ENCODE peak calls at places on chromosomes 4 and X, in nine cellular contexts. One of them, this sample, is unnamed.

GRCh38 chrX:24371391-24371972 is 11.0 kb downstream of the SUPT20HL1 start:
- DNase-seq in GM12865: peak
- DNase-seq in heart left ventricle: peak
- DNase-seq in fibroblast of lung: peak
- DNase-seq in GM06990: peak
- DNase-seq in OCI-LY7: peak
- DNase-seq in endodermal cell: peak
- DNase-seq in epithelial cell of esophagus: peak
- DNase-seq in HFF-Myc: peak
- DNase-seq in this sample: peak

GRCh38 chrX:101385795-101386541 is at the start of gene BTK:
- DNase-seq in GM12865: peak
- DNase-seq in heart left ventricle: no peak
- DNase-seq in fibroblast of lung: no peak
- DNase-seq in GM06990: peak
- DNase-seq in OCI-LY7: peak
- DNase-seq in endodermal cell: no peak
- DNase-seq in epithelial cell of esophagus: no peak
- DNase-seq in HFF-Myc: no peak
- DNase-seq in this sample: no peak

GRCh38 chr4:92100980-92101379 is 202.8 kb upstream of the GRID2 start:
- DNase-seq in GM12865: no peak
- DNase-seq in heart left ventricle: no peak
- DNase-seq in fibroblast of lung: no peak
- DNase-seq in GM06990: no peak
- DNase-seq in OCI-LY7: no peak
- DNase-seq in endodermal cell: no peak
- DNase-seq in epithelial cell of esophagus: peak
- DNase-seq in HFF-Myc: no peak
- DNase-seq in this sample: no peak

GRCh38 chr4:72319596-72319995 is 249.4 kb downstream of the ADAMTS3 start:
- DNase-seq in GM12865: peak
- DNase-seq in heart left ventricle: no peak
- DNase-seq in fibroblast of lung: no peak
- DNase-seq in GM06990: no peak
- DNase-seq in OCI-LY7: no peak
- DNase-seq in endodermal cell: no peak
- DNase-seq in epithelial cell of esophagus: peak
- DNase-seq in HFF-Myc: no peak
- DNase-seq in this sample: peak

GRCh38 chrX:49058794-49059193 is at the start of gene CCDC120:
- DNase-seq in GM12865: no peak
- DNase-seq in heart left ventricle: no peak
- DNase-seq in fibroblast of lung: no peak
- DNase-seq in GM06990: no peak
- DNase-seq in OCI-LY7: no peak
- DNase-seq in endodermal cell: peak
- DNase-seq in epithelial cell of esophagus: peak
- DNase-seq in HFF-Myc: no peak
- DNase-seq in this sample: no peak

GRCh38 chr4:157005193-157005592 is 33.6 kb upstream of the PDGFC start:
- DNase-seq in GM12865: no peak
- DNase-seq in heart left ventricle: no peak
- DNase-seq in fibroblast of lung: no peak
- DNase-seq in GM06990: no peak
- DNase-seq in OCI-LY7: no peak
- DNase-seq in endodermal cell: no peak
- DNase-seq in epithelial cell of esophagus: no peak
- DNase-seq in HFF-Myc: no peak
- DNase-seq in this sample: no peak

GRCh38 chr4:140156529-140157171 is 2.7 kb upstream of the MAML3 start:
- DNase-seq in GM12865: peak
- DNase-seq in heart left ventricle: no peak
- DNase-seq in fibroblast of lung: no peak
- DNase-seq in GM06990: peak
- DNase-seq in OCI-LY7: peak
- DNase-seq in endodermal cell: no peak
- DNase-seq in epithelial cell of esophagus: no peak
- DNase-seq in HFF-Myc: no peak
- DNase-seq in this sample: no peak

GRCh38 chr4:16969696-16970135 is 71.3 kb upstream of the LDB2 start:
- DNase-seq in GM12865: no peak
- DNase-seq in heart left ventricle: no peak
- DNase-seq in fibroblast of lung: peak
- DNase-seq in GM06990: no peak
- DNase-seq in OCI-LY7: no peak
- DNase-seq in endodermal cell: no peak
- DNase-seq in epithelial cell of esophagus: peak
- DNase-seq in HFF-Myc: peak
- DNase-seq in this sample: peak

GRCh38 chrX:125757794-125758564 is 408.1 kb downstream of the DCAF12L2 start:
- DNase-seq in GM12865: no peak
- DNase-seq in heart left ventricle: peak
- DNase-seq in fibroblast of lung: no peak
- DNase-seq in GM06990: no peak
- DNase-seq in OCI-LY7: no peak
- DNase-seq in endodermal cell: no peak
- DNase-seq in epithelial cell of esophagus: no peak
- DNase-seq in HFF-Myc: no peak
- DNase-seq in this sample: no peak

GRCh38 chrX:15310117-15310516 is 5.3 kb downstream of the ASB11 start:
- DNase-seq in GM12865: no peak
- DNase-seq in heart left ventricle: peak
- DNase-seq in fibroblast of lung: peak
- DNase-seq in GM06990: no peak
- DNase-seq in OCI-LY7: no peak
- DNase-seq in endodermal cell: no peak
- DNase-seq in epithelial cell of esophagus: peak
- DNase-seq in HFF-Myc: no peak
- DNase-seq in this sample: no peak

GRCh38 chr4:108793413-108793812 is 30.6 kb upstream of the ETNPPL start:
- DNase-seq in GM12865: no peak
- DNase-seq in heart left ventricle: no peak
- DNase-seq in fibroblast of lung: no peak
- DNase-seq in GM06990: no peak
- DNase-seq in OCI-LY7: no peak
- DNase-seq in endodermal cell: no peak
- DNase-seq in epithelial cell of esophagus: no peak
- DNase-seq in HFF-Myc: no peak
- DNase-seq in this sample: peak

GRCh38 chrX:12984629-12985303 is 9.9 kb downstream of the TMSB4X start:
- DNase-seq in GM12865: peak
- DNase-seq in heart left ventricle: no peak
- DNase-seq in fibroblast of lung: peak
- DNase-seq in GM06990: no peak
- DNase-seq in OCI-LY7: no peak
- DNase-seq in endodermal cell: no peak
- DNase-seq in epithelial cell of esophagus: peak
- DNase-seq in HFF-Myc: no peak
- DNase-seq in this sample: peak

GRCh38 chr4:99635601-99636000 is 22.0 kb downstream of the C4orf54 start:
- DNase-seq in GM12865: no peak
- DNase-seq in heart left ventricle: no peak
- DNase-seq in fibroblast of lung: no peak
- DNase-seq in GM06990: no peak
- DNase-seq in OCI-LY7: no peak
- DNase-seq in endodermal cell: no peak
- DNase-seq in epithelial cell of esophagus: peak
- DNase-seq in HFF-Myc: no peak
- DNase-seq in this sample: no peak

GRCh38 chrX:55342533-55343501 is 78.1 kb upstream of the PAGE3 start:
- DNase-seq in GM12865: peak
- DNase-seq in heart left ventricle: peak
- DNase-seq in fibroblast of lung: no peak
- DNase-seq in GM06990: no peak
- DNase-seq in OCI-LY7: peak
- DNase-seq in endodermal cell: peak
- DNase-seq in epithelial cell of esophagus: peak
- DNase-seq in HFF-Myc: no peak
- DNase-seq in this sample: no peak

GRCh38 chr4:10984815-10985214 is 300.2 kb upstream of the CLNK start:
- DNase-seq in GM12865: no peak
- DNase-seq in heart left ventricle: no peak
- DNase-seq in fibroblast of lung: no peak
- DNase-seq in GM06990: no peak
- DNase-seq in OCI-LY7: no peak
- DNase-seq in endodermal cell: no peak
- DNase-seq in epithelial cell of esophagus: peak
- DNase-seq in HFF-Myc: no peak
- DNase-seq in this sample: no peak

GRCh38 chr4:2247128-2248043 is 5.5 kb upstream of the HAUS3 start:
- DNase-seq in GM12865: peak
- DNase-seq in heart left ventricle: peak
- DNase-seq in fibroblast of lung: no peak
- DNase-seq in GM06990: peak
- DNase-seq in OCI-LY7: no peak
- DNase-seq in endodermal cell: peak
- DNase-seq in epithelial cell of esophagus: no peak
- DNase-seq in HFF-Myc: no peak
- DNase-seq in this sample: no peak

GRCh38 chr4:65139998-65140397 is 530.3 kb downstream of the EPHA5 start:
- DNase-seq in GM12865: no peak
- DNase-seq in heart left ventricle: no peak
- DNase-seq in fibroblast of lung: no peak
- DNase-seq in GM06990: no peak
- DNase-seq in OCI-LY7: no peak
- DNase-seq in endodermal cell: no peak
- DNase-seq in epithelial cell of esophagus: peak
- DNase-seq in HFF-Myc: no peak
- DNase-seq in this sample: no peak

DNA sequence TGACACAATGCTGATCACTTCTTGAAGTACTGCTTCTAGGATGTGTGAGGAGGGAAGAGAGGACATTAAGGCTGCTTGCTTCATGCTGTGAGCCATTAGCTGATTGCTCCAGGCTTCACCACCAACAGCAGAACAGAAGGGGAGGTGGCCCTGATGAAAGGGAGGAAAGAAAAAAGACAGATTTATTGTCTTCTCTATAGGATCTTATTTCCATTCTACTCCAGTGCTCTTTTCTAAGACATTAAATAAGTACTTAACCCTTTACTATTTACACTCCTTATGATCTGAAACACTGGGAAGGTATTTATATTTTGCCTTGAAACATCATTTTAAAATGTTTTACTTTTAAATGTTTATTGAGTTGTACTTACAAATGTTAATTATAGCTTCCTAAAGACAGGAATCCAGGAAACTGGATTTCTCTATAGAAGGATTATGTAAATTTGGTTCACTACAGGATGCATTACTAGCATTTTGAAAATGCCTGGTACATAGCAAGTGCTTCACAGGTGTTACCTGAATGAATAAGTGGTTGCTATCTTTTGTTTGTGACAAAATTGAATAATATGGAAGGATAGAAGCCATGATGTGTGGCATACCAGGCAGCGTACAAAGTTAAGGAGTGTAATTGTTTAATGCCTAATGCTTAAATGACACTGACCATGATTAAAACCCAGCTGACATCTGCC is 680.9 kb upstream of the ATOH1 start:
- DNase-seq in GM12865: no peak
- DNase-seq in heart left ventricle: no peak
- DNase-seq in fibroblast of lung: no peak
- DNase-seq in GM06990: no peak
- DNase-seq in OCI-LY7: no peak
- DNase-seq in endodermal cell: peak
- DNase-seq in epithelial cell of esophagus: no peak
- DNase-seq in HFF-Myc: no peak
- DNase-seq in this sample: no peak
- H3K4me3 ChIP-seq in GM12865: no peak
- H3K4me3 ChIP-seq in heart left ventricle: no peak
- H3K4me3 ChIP-seq in fibroblast of lung: no peak
- H3K4me3 ChIP-seq in GM06990: no peak
- H3K4me3 ChIP-seq in OCI-LY7: no peak
- H3K4me3 ChIP-seq in endodermal cell: no peak
- H3K4me3 ChIP-seq in epithelial cell of esophagus: no peak
- H3K4me3 ChIP-seq in HFF-Myc: no peak
- H3K4me3 ChIP-seq in this sample: no peak

GRCh38 chr4:14749910-14750309 is 252.4 kb upstream of the CPEB2 start:
- DNase-seq in GM12865: peak
- DNase-seq in heart left ventricle: peak
- DNase-seq in fibroblast of lung: peak
- DNase-seq in GM06990: no peak
- DNase-seq in OCI-LY7: no peak
- DNase-seq in endodermal cell: peak
- DNase-seq in epithelial cell of esophagus: peak
- DNase-seq in HFF-Myc: no peak
- DNase-seq in this sample: peak
- TF ChIP-seq CTCF in GM12865: peak
- TF ChIP-seq CTCF in heart left ventricle: peak
- TF ChIP-seq CTCF in fibroblast of lung: peak
- TF ChIP-seq CTCF in GM06990: peak
- TF ChIP-seq CTCF in OCI-LY7: peak
- TF ChIP-seq CTCF in endodermal cell: peak
- TF ChIP-seq CTCF in epithelial cell of esophagus: peak
- TF ChIP-seq CTCF in HFF-Myc: no peak
- TF ChIP-seq CTCF in this sample: no peak

GRCh38 chrX:32642283-32642682 is 569.1 kb downstream of the DMD start:
- DNase-seq in GM12865: no peak
- DNase-seq in heart left ventricle: no peak
- DNase-seq in fibroblast of lung: no peak
- DNase-seq in GM06990: no peak
- DNase-seq in OCI-LY7: no peak
- DNase-seq in endodermal cell: no peak
- DNase-seq in epithelial cell of esophagus: no peak
- DNase-seq in HFF-Myc: no peak
- DNase-seq in this sample: no peak
- H3K4me3 ChIP-seq in GM12865: no peak
- H3K4me3 ChIP-seq in heart left ventricle: no peak
- H3K4me3 ChIP-seq in fibroblast of lung: no peak
- H3K4me3 ChIP-seq in GM06990: no peak
- H3K4me3 ChIP-seq in OCI-LY7: no peak
- H3K4me3 ChIP-seq in endodermal cell: no peak
- H3K4me3 ChIP-seq in epithelial cell of esophagus: no peak
- H3K4me3 ChIP-seq in HFF-Myc: no peak
- H3K4me3 ChIP-seq in this sample: no peak

DNA sequence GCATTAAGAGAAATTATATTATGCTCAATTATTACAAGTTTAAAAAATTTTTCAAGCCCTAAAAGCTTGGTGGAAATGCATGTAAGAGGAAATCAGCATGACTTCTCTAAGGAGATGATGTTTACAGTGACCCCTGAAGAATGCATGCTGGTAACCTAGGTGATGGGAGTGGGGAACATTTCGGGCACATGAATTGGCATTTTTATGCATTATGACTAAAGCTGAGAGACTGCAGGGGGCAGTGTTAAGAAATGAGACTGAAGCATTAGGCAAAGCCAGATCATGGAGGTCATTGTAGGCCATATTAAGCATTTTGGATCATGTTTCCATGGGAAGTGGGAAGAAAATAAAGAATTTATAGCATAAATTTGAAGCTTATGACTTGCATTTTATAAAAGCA is 421.3 kb downstream of the FAT4 start:
- DNase-seq in GM12865: no peak
- DNase-seq in heart left ventricle: no peak
- DNase-seq in fibroblast of lung: peak
- DNase-seq in GM06990: no peak
- DNase-seq in OCI-LY7: no peak
- DNase-seq in endodermal cell: peak
- DNase-seq in epithelial cell of esophagus: no peak
- DNase-seq in HFF-Myc: no peak
- DNase-seq in this sample: peak
- TF ChIP-seq CTCF in GM12865: no peak
- TF ChIP-seq CTCF in heart left ventricle: no peak
- TF ChIP-seq CTCF in fibroblast of lung: peak
- TF ChIP-seq CTCF in GM06990: no peak
- TF ChIP-seq CTCF in OCI-LY7: peak
- TF ChIP-seq CTCF in endodermal cell: peak
- TF ChIP-seq CTCF in epithelial cell of esophagus: no peak
- TF ChIP-seq CTCF in HFF-Myc: peak
- TF ChIP-seq CTCF in this sample: peak

GRCh38 chr4:147755567-147756295 is 23.8 kb downstream of the ARHGAP10 start:
- DNase-seq in GM12865: peak
- DNase-seq in heart left ventricle: no peak
- DNase-seq in fibroblast of lung: peak
- DNase-seq in GM06990: no peak
- DNase-seq in OCI-LY7: no peak
- DNase-seq in endodermal cell: no peak
- DNase-seq in epithelial cell of esophagus: peak
- DNase-seq in HFF-Myc: no peak
- DNase-seq in this sample: no peak
- H3K4me3 ChIP-seq in GM12865: no peak
- H3K4me3 ChIP-seq in heart left ventricle: no peak
- H3K4me3 ChIP-seq in fibroblast of lung: peak
- H3K4me3 ChIP-seq in GM06990: no peak
- H3K4me3 ChIP-seq in OCI-LY7: no peak
- H3K4me3 ChIP-seq in endodermal cell: no peak
- H3K4me3 ChIP-seq in epithelial cell of esophagus: no peak
- H3K4me3 ChIP-seq in HFF-Myc: no peak
- H3K4me3 ChIP-seq in this sample: peak